ENCODE peak calls at places on chromosome 9, in eight cellular contexts. B, Q, U, Z, D, H, K and A are unnamed samples.

GRCh38 chr9:124284940-124285441 is 27.2 kb downstream of the NEK6 start:
- DNase-seq in Z (no peak), Q (peak), H (no peak), B (peak), U (no peak), K (no peak), D (peak), A (peak)

GRCh38 chr9:97525451-97525850 is 24.0 kb downstream of the TMOD1 start:
- DNase-seq in Q (peak), B (no peak), U (no peak), K (no peak), H (no peak), Z (no peak), D (no peak), A (peak)

GRCh38 chr9:87816041-87816440 is 66.6 kb upstream of the SPATA31E1 start:
- DNase-seq in D (no peak), B (no peak), K (no peak), Z (no peak), H (peak), Q (peak), U (no peak), A (peak)

GRCh38 chr9:19513671-19514275 is 105.0 kb downstream of the ACER2 start:
- DNase-seq in B (no peak), U (no peak), Q (no peak), K (no peak), Z (no peak), H (no peak), D (no peak), A (peak)

GRCh38 chr9:76634356-76635054 is 129.7 kb upstream of the PCA3 start:
- DNase-seq in Z (no peak), U (no peak), K (no peak), Q (peak), B (peak), D (no peak), H (peak), A (peak)

GRCh38 chr9:94443039-94443722 is 111.7 kb upstream of the PCAT7 start:
- DNase-seq in U (no peak), K (no peak), Z (no peak), Q (no peak), H (peak), D (no peak), B (no peak), A (no peak)

GRCh38 chr9:114769664-114770063 is 36.2 kb downstream of the TNFSF15 start:
- DNase-seq in K (no peak), Z (no peak), B (peak), Q (peak), U (no peak), H (no peak), D (no peak), A (peak)

GRCh38 chr9:93256878-93257807 is 73.2 kb downstream of the WNK2 start:
- DNase-seq in U (peak), K (no peak), H (no peak), D (peak), B (no peak), Q (no peak), Z (no peak), A (no peak)

GRCh38 chr9:93893194-93893593 is 62.0 kb downstream of the BARX1 start:
- DNase-seq in U (no peak), Z (no peak), H (no peak), Q (no peak), B (no peak), D (no peak), K (no peak), A (no peak)

GRCh38 chr9:14522627-14523379 is 170.4 kb downstream of the ZDHHC21 start:
- DNase-seq in B (no peak), Q (no peak), K (no peak), U (no peak), Z (no peak), D (no peak), H (no peak), A (no peak)

GRCh38 chr9:21027295-21027694 is 4.1 kb downstream of the HACD4 start:
- DNase-seq in B (peak), U (no peak), K (no peak), D (no peak), H (no peak), Z (no peak), Q (peak), A (peak)

GRCh38 chr9:131117111-131117761 is 8.2 kb upstream of the NUP214 start:
- DNase-seq in Q (no peak), B (no peak), D (peak), H (no peak), K (no peak), Z (no peak), U (no peak), A (no peak)

GRCh38 chr9:98709968-98710965 is 1.5 kb upstream of the GABBR2 start:
- DNase-seq in B (peak), H (peak), K (peak), D (no peak), Z (no peak), U (no peak), Q (peak), A (peak)

GRCh38 chr9:137970098-137970497 is 92.5 kb downstream of the CACNA1B start:
- DNase-seq in D (no peak), Z (no peak), B (no peak), H (no peak), Q (no peak), U (no peak), K (no peak), A (no peak)

GRCh38 chr9:37953775-37954437 is 50.0 kb upstream of the SLC25A51 start:
- DNase-seq in Z (peak), K (peak), U (peak), H (no peak), D (no peak), B (peak), Q (peak), A (peak)

GRCh38 chr9:83978992-83979811 is 813 bp downstream of the HNRNPK start:
- DNase-seq in Q (peak), B (peak), K (peak), Z (peak), U (peak), D (peak), H (peak), A (peak)

GRCh38 chr9:133589454-133590227 is 19.5 kb downstream of the FAM163B start:
- DNase-seq in D (no peak), B (no peak), K (no peak), Z (no peak), H (no peak), U (no peak), Q (no peak), A (no peak)

GRCh38 chr9:78325343-78325742 is 28.4 kb downstream of the PSAT1 start:
- DNase-seq in U (no peak), Q (peak), K (peak), H (peak), Z (no peak), B (peak), D (no peak), A (peak)

GRCh38 chr9:128689293-128689770 is 310 bp downstream of the SET start:
- DNase-seq in Z (peak), Q (no peak), B (no peak), D (peak), K (no peak), H (no peak), U (peak), A (no peak)

GRCh38 chr9:37262410-37262809 is 142.0 kb downstream of the ZCCHC7 start:
- DNase-seq in K (no peak), U (no peak), B (no peak), Z (no peak), Q (peak), D (no peak), H (peak), A (peak)

GRCh38 chr9:21110708-21111576 is 30.7 kb downstream of the IFNW1 start:
- DNase-seq in D (no peak), B (peak), H (peak), Q (peak), K (peak), Z (no peak), U (no peak), A (peak)

GRCh38 chr9:115694014-115694413 is 459.6 kb upstream of the PAPPA start:
- DNase-seq in Z (no peak), U (no peak), D (no peak), B (peak), H (peak), K (peak), Q (peak), A (peak)

GRCh38 chr9:131025953-131026858 is 17.2 kb downstream of the LAMC3 start:
- DNase-seq in D (peak), B (no peak), U (no peak), Q (no peak), Z (peak), K (no peak), H (no peak), A (no peak)

GRCh38 chr9:99231708-99232107 is 9.6 kb downstream of the SEC61B start:
- DNase-seq in U (no peak), D (no peak), K (no peak), Z (no peak), Q (peak), B (no peak), H (peak), A (peak)

GRCh38 chr9:106859957-106860715 is 2.8 kb upstream of the ZNF462 start:
- DNase-seq in Q (peak), D (peak), H (peak), B (peak), Z (peak), U (peak), K (no peak), A (no peak)

GRCh38 chr9:8600914-8601680 is 801.5 kb upstream of the DMAC1 start:
- DNase-seq in Z (no peak), Q (peak), U (no peak), B (no peak), H (no peak), D (peak), K (no peak), A (no peak)

GRCh38 chr9:84978761-84979160 is 309.2 kb downstream of the NTRK2 start:
- DNase-seq in H (no peak), Q (no peak), U (no peak), K (no peak), D (no peak), B (no peak), Z (no peak), A (no peak)

GRCh38 chr9:126468141-126468825 is 141.7 kb downstream of the MVB12B start:
- DNase-seq in K (no peak), B (no peak), Q (no peak), U (no peak), Z (no peak), H (no peak), D (peak), A (no peak)

GRCh38 chr9:123102380-123103113 is 69.1 kb downstream of the GPR21 start:
- DNase-seq in H (no peak), Q (no peak), Z (no peak), K (no peak), D (no peak), B (peak), U (no peak), A (no peak)

GRCh38 chr9:127210851-127211730 is 53.5 kb upstream of the GARNL3 start:
- DNase-seq in Z (no peak), B (no peak), K (no peak), Q (no peak), H (no peak), D (no peak), U (no peak), A (no peak)

GRCh38 chr9:133712221-133713100 is 25.7 kb downstream of the SARDH start:
- DNase-seq in K (no peak), B (no peak), Z (no peak), D (peak), H (no peak), Q (no peak), U (no peak), A (no peak)

GRCh38 chr9:684055-684949 is 157.2 kb upstream of the DMRT1 start:
- DNase-seq in Q (peak), K (peak), B (peak), Z (no peak), U (no peak), H (peak), D (no peak), A (peak)
- H3K4me3 ChIP-seq in Q (peak), K (peak), B (peak), Z (no peak), U (no peak), H (no peak), D (peak), A (peak)

GRCh38 chr9:3480353-3480655 is 45.5 kb downstream of the RFX3 start:
- DNase-seq in Z (no peak), Q (no peak), U (no peak), K (no peak), H (no peak), D (no peak), B (no peak), A (no peak)
- H3K4me3 ChIP-seq in Z (no peak), Q (no peak), U (no peak), K (no peak), H (no peak), D (no peak), B (no peak), A (no peak)

GRCh38 chr9:95757483-95757882 is 118.0 kb upstream of the ERCC6L2 start:
- DNase-seq in D (no peak), U (no peak), Z (no peak), B (no peak), H (no peak), K (no peak), Q (no peak), A (no peak)
- H3K4me3 ChIP-seq in D (no peak), U (no peak), Z (no peak), B (no peak), H (no peak), K (no peak), Q (no peak), A (no peak)

GRCh38 chr9:71716138-71716909 is 52.0 kb downstream of the CEMIP2 start:
- DNase-seq in H (no peak), Z (no peak), Q (no peak), D (no peak), K (no peak), U (no peak), B (no peak), A (peak)

GRCh38 chr9:71721786-71722295 is 46.5 kb downstream of the CEMIP2 start:
- DNase-seq in D (no peak), U (no peak), Z (no peak), K (no peak), Q (no peak), B (peak), H (no peak), A (peak)

GRCh38 chr9:71719585-71719984 is 48.7 kb downstream of the CEMIP2 start:
- DNase-seq in H (no peak), Z (no peak), U (no peak), D (no peak), K (peak), Q (peak), B (peak), A (peak)

DNA sequence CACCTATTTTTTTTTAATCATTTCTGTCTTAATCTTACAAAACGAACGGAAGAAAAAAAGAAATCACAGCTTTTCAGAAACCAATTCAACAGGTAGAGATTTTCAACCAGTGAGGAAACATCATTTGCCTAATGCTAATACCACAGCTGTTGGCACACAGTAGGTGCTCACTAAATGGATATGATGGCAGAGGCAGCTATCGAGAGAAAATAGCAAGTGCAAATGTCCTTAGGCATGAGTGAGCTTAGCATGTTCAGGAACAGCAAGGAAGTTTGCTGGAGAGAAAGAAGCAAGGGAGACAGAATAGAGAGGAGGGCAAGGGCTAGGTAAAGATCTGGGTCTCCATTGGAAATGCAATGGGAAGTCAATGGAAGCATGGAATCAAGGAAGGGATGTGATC is 49.2 kb downstream of the CEMIP2 start:
- DNase-seq in D (no peak), Q (no peak), Z (no peak), U (no peak), K (no peak), B (no peak), H (no peak), A (no peak)
- H3K4me3 ChIP-seq in D (no peak), Q (no peak), Z (no peak), U (no peak), K (no peak), B (no peak), H (no peak), A (no peak)

GRCh38 chr9:109278848-109279247 is 42.0 kb downstream of the EPB41L4B start:
- DNase-seq in U (no peak), Z (no peak), Q (no peak), B (no peak), K (no peak), H (no peak), D (no peak), A (no peak)

GRCh38 chr9:109278216-109278615 is 42.6 kb downstream of the EPB41L4B start:
- DNase-seq in Z (no peak), D (no peak), Q (no peak), K (no peak), H (no peak), B (no peak), U (no peak), A (no peak)

GRCh38 chr9:109281518-109281917 is 39.3 kb downstream of the EPB41L4B start:
- DNase-seq in K (no peak), D (no peak), U (no peak), H (no peak), Z (no peak), Q (no peak), B (no peak), A (no peak)

GRCh38 chr9:109283012-109283411 is 37.8 kb downstream of the EPB41L4B start:
- DNase-seq in U (no peak), D (no peak), K (no peak), B (no peak), Z (no peak), Q (no peak), H (no peak), A (no peak)

DNA sequence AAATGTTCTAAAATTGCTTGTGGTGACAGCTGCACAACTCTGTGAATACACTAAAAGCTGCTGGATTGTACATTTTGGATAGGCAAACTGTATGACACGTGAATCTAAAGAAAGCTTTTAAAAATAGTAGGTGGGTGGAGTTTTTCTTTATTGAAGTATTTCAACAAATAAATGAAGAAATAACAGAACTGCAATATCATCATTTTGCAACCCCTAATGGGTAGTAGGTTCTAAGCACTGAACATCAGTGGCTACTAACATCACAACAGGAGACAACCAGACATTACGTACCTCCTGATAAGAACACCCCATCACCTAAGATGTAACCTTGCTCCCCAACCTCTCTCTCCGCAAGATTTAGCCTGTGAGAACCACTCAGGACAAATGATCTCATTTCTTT is 38.6 kb downstream of the EPB41L4B start:
- DNase-seq in Z (no peak), B (no peak), H (no peak), U (no peak), D (no peak), Q (no peak), K (no peak), A (no peak)
- H3K4me3 ChIP-seq in Z (no peak), B (no peak), H (no peak), U (no peak), D (no peak), Q (no peak), K (no peak), A (no peak)

GRCh38 chr9:129889936-129890717 is 54.9 kb downstream of the USP20 start:
- DNase-seq in Z (no peak), U (peak), H (no peak), B (no peak), K (no peak), Q (no peak), D (no peak), A (no peak)
- H3K4me3 ChIP-seq in Z (no peak), U (peak), H (no peak), B (no peak), K (no peak), Q (no peak), D (peak), A (no peak)

DNA sequence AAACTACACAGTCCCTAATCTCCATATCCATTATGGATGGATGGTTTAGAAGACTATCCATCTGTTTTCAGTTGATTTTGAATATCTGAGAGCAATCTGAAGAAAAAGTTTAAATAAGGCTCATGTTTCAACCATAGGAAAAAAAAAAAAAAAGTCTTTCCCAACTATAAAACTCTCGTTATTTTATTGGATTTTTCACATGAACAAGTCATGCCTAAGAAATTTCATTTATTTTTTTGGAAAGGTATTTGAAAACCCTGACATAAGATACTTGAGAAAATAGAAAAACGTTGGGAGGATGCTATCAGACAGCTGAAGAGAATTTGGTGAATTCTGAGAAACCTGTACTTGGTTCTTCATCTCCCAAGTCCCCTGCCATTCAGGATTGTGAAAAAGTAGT is 2.3 kb downstream of the C9orf40 start:
- DNase-seq in Q (peak), D (no peak), K (no peak), Z (no peak), H (no peak), U (no peak), B (no peak), A (peak)
- H3K4me3 ChIP-seq in Q (no peak), D (no peak), K (no peak), Z (no peak), H (no peak), U (no peak), B (no peak), A (no peak)

GRCh38 chr9:68728731-68729130 is 23.7 kb downstream of the PIP5K1B start:
- DNase-seq in Z (no peak), U (no peak), H (no peak), Q (no peak), D (no peak), B (no peak), K (no peak), A (no peak)

GRCh38 chr9:68733021-68733405 is 28.0 kb downstream of the PIP5K1B start:
- DNase-seq in H (no peak), K (no peak), B (no peak), Q (no peak), U (no peak), D (no peak), Z (no peak), A (no peak)

GRCh38 chr9:68732405-68733020 is 27.5 kb downstream of the PIP5K1B start:
- DNase-seq in K (no peak), U (no peak), D (no peak), B (no peak), Q (no peak), H (no peak), Z (no peak), A (no peak)

GRCh38 chr9:68731857-68732256 is 26.8 kb downstream of the PIP5K1B start:
- DNase-seq in Q (no peak), H (no peak), U (no peak), B (no peak), Z (no peak), K (no peak), D (no peak), A (no peak)

DNA sequence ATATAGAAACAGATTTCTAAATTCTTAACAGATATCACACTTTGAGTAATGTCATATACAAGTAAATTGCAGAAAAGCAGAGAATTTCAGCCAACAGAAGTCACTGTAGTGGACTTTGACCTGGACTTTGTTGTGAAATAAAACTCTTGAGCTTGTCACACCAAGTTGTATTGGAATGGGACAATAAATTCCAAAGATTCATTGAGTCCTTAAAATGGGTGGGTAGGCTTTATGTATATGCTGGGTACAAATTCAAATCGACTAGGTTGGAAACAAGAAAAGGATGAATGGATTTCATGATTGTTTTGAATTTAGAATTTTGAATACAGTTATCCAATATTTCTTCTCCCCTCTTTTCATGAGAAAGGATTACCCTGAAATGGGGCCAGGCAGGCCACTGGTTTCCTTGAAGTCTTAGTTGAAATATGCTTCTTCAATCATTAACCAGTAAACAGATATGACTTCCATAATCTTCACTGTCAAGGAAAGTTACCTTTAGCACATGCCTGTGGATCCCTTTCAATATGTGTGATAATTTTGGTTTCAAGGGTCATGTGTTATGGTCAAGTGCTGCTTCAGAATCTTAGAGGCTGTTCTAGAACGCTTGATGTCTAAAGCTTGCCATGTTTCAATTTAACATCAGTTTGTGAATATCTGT is 25.7 kb downstream of the PIP5K1B start:
- DNase-seq in K (no peak), B (no peak), H (no peak), U (no peak), Q (no peak), D (no peak), Z (no peak), A (no peak)
- H3K4me3 ChIP-seq in K (no peak), B (no peak), H (no peak), U (no peak), Q (no peak), D (no peak), Z (no peak), A (no peak)

GRCh38 chr9:113375057-113376023 is 1.4 kb downstream of the HDHD3 start:
- DNase-seq in Z (no peak), D (no peak), U (no peak), Q (peak), K (no peak), H (no peak), B (no peak), A (no peak)
- H3K4me3 ChIP-seq in Z (no peak), D (peak), U (peak), Q (peak), K (peak), H (no peak), B (no peak), A (no peak)